ENCODE peak calls at places on chromosomes 12 and 14, in six cellular contexts. Y, F, W, E, P and V are unnamed samples.

GRCh38 chr14:99118046-99118721 is 153.8 kb downstream of the BCL11B start:
- DNase-seq in F (no peak), P (no peak), W (no peak), Y (no peak), E (no peak), V (no peak)

GRCh38 chr14:100604126-100604501 is 16.9 kb upstream of the BEGAIN start:
- DNase-seq in Y (no peak), W (no peak), F (no peak), P (no peak), E (no peak), V (no peak)

GRCh38 chr14:26444745-26445144 is 153.1 kb downstream of the NOVA1 start:
- DNase-seq in Y (no peak), P (no peak), F (no peak), W (no peak), E (no peak), V (no peak)

GRCh38 chr12:102757154-102757873 is 159.7 kb downstream of the PAH start:
- DNase-seq in F (no peak), P (no peak), Y (no peak), E (no peak), W (no peak), V (no peak)

GRCh38 chr14:81819344-81819743 is 285.7 kb upstream of the SEL1L start:
- DNase-seq in W (peak), F (no peak), P (no peak), Y (no peak), E (no peak), V (no peak)

GRCh38 chr14:55122441-55122986 is 6.5 kb upstream of the LGALS3 start:
- DNase-seq in E (no peak), F (no peak), W (peak), Y (no peak), P (no peak), V (no peak)

GRCh38 chr12:121817648-121818043 is 13.8 kb downstream of the SETD1B start:
- DNase-seq in Y (no peak), W (no peak), E (no peak), F (no peak), P (no peak), V (no peak)

GRCh38 chr14:79103764-79104163 is 933.6 kb downstream of the NRXN3 start:
- DNase-seq in W (no peak), Y (no peak), F (no peak), E (no peak), P (no peak), V (no peak)

DNA sequence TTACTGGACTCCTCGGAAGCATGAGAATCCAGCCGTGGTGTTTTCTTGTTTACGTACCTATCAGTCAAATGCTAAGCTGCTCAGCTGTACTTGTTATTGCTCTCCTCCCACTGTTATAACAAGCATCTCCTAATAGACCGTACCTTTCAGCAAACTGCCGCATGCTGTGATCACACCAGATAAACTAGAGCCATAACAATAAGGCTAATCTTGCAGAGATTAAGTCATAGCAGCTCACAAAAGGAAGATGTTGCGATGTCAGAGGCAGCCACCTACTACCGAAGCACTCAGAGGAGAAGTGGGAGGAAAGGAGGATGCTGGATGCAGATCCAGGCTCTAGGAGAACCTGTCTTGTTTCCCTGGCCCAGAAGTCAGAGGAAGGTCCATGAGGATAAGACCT is 196.0 kb downstream of the GALC start:
- DNase-seq in W (no peak), P (no peak), Y (no peak), E (no peak), F (no peak), V (no peak)
- TF ChIP-seq TAF1 in W (no peak), P (no peak), Y (no peak), E (no peak), F (no peak), V (no peak)

DNA sequence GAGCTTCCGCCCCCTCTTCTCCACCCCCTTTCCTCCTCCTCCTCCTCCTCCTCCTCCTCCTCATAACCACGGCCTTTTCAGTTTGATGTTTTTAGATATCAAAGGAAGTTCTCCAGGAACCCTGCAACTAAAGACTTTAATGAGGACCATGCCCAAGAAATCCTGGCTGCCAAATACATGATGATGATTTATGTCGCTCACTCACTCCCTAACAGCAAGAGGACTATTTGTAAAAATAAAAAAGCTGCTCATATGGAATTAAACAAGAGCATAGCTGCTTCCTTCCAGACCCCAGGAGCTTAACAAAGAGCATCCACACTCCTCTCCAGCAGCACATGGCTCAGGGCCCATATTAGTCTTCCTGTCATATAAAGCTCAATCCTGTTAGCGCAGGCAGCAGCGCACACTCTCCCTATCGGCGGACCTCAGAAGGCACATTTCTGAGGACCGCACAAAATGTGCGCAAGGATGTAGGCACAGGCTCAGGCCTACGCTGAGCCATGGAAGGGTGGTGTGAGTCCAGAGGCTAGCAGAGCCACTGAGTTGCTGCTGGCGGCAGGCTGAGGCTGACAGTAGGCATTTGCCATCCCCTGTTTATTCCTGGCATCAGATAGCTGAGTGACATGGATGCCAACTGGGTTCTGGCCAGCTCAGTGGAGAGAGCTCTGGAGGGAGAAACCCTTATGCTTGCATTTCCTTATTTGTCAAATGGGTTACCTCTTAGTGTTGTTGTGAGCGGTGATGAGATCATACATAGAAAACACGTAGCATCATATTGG is 232.8 kb downstream of the MSRB3 start:
- DNase-seq in Y (no peak), W (no peak), E (no peak), F (no peak), P (no peak), V (no peak)
- TF ChIP-seq POLR2AphosphoS5 in Y (no peak), W (no peak), E (no peak), F (no peak), P (no peak), V (no peak)

GRCh38 chr14:103518416-103519042 is 4.1 kb downstream of the CKB start:
- DNase-seq in P (no peak), E (peak), W (peak), Y (peak), F (no peak), V (peak)
- TF ChIP-seq POLR2A in P (no peak), E (no peak), W (no peak), Y (no peak), F (peak), V (no peak)

GRCh38 chr12:7782055-7782454 is 7.1 kb upstream of the NANOG start:
- DNase-seq in F (no peak), P (no peak), E (no peak), Y (no peak), W (no peak), V (no peak)

DNA sequence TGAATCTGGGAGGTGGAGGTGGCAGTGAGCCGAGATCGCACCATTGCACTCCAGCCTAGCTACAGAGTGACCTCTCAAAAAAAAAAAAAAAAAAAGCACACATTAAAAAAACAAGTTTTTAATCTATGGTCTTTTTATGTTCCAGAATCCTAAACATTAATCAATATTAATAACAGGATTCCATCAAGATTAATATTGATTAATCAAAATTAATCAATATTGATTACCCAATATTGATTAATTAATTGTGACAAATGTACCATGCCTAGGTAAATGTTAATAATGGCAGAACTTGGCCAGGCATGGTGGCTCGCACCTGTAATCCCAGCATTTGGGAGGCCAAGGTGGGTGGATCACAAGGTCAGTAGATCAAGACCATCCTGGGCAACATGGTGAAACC is 7.9 kb upstream of the NANOG start:
- DNase-seq in F (no peak), Y (no peak), E (no peak), W (no peak), P (no peak), V (no peak)
- TF ChIP-seq TAF1 in F (no peak), Y (no peak), E (no peak), W (no peak), P (no peak), V (no peak)

GRCh38 chr12:124667671-124668337 is 100.4 kb upstream of the NCOR2 start:
- DNase-seq in E (no peak), P (no peak), F (no peak), W (peak), Y (no peak), V (no peak)
- TF ChIP-seq POLR2AphosphoS5 in E (no peak), P (no peak), F (no peak), W (no peak), Y (no peak), V (no peak)

DNA sequence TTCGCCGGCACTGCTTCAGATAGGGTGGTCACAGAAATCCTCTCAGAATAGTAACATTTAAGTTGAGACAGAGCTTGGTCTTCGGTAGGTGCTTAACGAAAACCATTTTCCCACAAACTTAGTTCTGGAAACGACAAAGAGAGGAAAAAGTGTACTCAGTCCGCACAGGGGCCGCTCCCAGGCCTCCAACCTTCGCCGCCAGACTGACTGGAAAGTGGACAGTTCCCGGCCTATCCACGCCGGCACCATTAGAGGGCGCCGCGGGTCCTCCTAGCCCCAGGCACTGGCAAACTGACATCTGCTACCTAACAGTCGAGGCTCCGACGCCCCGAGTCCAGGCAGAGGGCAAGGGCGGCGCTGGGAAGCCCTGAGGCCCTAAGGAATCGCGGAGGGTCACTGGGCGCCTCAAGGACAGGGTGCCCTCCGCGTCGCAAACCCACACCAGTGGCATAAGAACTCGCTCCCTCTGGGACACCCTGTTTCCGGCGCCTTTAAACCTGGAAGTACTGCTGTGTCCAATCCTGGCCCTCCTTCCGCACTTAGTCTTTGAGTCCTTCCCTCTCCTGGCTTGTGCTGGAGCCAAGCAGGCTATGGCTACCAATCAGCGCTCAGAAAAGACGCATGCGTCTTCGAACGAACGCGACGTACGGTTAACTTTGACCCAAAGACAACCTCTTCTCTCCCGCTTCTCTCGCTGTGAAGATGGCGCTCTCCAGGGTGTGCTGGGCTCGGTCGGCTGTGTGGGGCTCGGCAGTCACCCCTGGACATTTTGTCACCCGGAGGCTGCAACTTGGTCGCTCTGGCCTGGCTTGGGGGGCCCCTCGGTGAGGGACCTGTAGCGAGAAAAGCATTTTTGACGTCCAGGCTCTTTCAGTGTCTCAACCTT is at the start of gene LETMD1:
- DNase-seq in F (peak), Y (peak), W (peak), E (peak), P (peak), V (peak)
- TF ChIP-seq POLR2A in F (peak), Y (peak), W (peak), E (peak), P (peak), V (peak)

GRCh38 chr12:108305520-108305919 is 33.6 kb downstream of the CMKLR1 start:
- DNase-seq in Y (no peak), F (no peak), W (no peak), E (peak), P (no peak), V (no peak)
- TF ChIP-seq TAF1 in Y (no peak), F (no peak), W (no peak), E (no peak), P (no peak), V (no peak)